ENCODE peak calls at places on chromosome X, in nine cellular contexts. One of them, this sample, is unnamed.

GRCh38 chrX:21606037-21606436 is 52.1 kb downstream of the KLHL34 start:
- DNase-seq in GM12865: no peak
- DNase-seq in germinal center: no peak
- DNase-seq in GM12891: no peak
- DNase-seq in Calu3: no peak
- DNase-seq in fibroblast of the aortic adventitia: no peak
- DNase-seq in KBM-7: no peak
- DNase-seq in CD4-positive, alpha-beta T cell: no peak
- DNase-seq in left ventricle myocardium inferior: no peak
- DNase-seq in this sample: no peak

GRCh38 chrX:141220342-141221008 is 21.8 kb downstream of the SPANXC start:
- DNase-seq in germinal center: no peak
- DNase-seq in fibroblast of the aortic adventitia: peak; percentile 65
- DNase-seq in KBM-7: no peak
- DNase-seq in GM12865: no peak
- DNase-seq in GM12891: no peak
- DNase-seq in left ventricle myocardium inferior: no peak
- DNase-seq in CD4-positive, alpha-beta T cell: no peak
- DNase-seq in Calu3: no peak
- DNase-seq in this sample: no peak

GRCh38 chrX:10199212-10199611 is 42.4 kb downstream of the CLCN4 start:
- DNase-seq in CD4-positive, alpha-beta T cell: no peak
- DNase-seq in GM12865: peak; percentile 20
- DNase-seq in germinal center: peak; percentile 60
- DNase-seq in fibroblast of the aortic adventitia: no peak
- DNase-seq in GM12891: no peak
- DNase-seq in left ventricle myocardium inferior: peak; percentile 29
- DNase-seq in Calu3: no peak
- DNase-seq in KBM-7: peak; percentile 91
- DNase-seq in this sample: no peak

GRCh38 chrX:10636337-10636736 is 16.0 kb upstream of the MID1 start:
- DNase-seq in left ventricle myocardium inferior: no peak
- DNase-seq in germinal center: no peak
- DNase-seq in GM12891: no peak
- DNase-seq in Calu3: peak; percentile 56
- DNase-seq in CD4-positive, alpha-beta T cell: no peak
- DNase-seq in fibroblast of the aortic adventitia: peak; percentile 76
- DNase-seq in GM12865: no peak
- DNase-seq in KBM-7: no peak
- DNase-seq in this sample: no peak

GRCh38 chrX:131577999-131578734 is 34.3 kb downstream of the OR13H1 start:
- DNase-seq in fibroblast of the aortic adventitia: no peak
- DNase-seq in KBM-7: no peak
- DNase-seq in CD4-positive, alpha-beta T cell: no peak
- DNase-seq in left ventricle myocardium inferior: no peak
- DNase-seq in germinal center: no peak
- DNase-seq in GM12891: no peak
- DNase-seq in GM12865: no peak
- DNase-seq in Calu3: no peak
- DNase-seq in this sample: no peak

GRCh38 chrX:22378296-22378695 is 105.6 kb downstream of the CBLL2 start:
- DNase-seq in GM12891: no peak
- DNase-seq in Calu3: no peak
- DNase-seq in left ventricle myocardium inferior: no peak
- DNase-seq in GM12865: no peak
- DNase-seq in KBM-7: no peak
- DNase-seq in fibroblast of the aortic adventitia: peak; percentile 15
- DNase-seq in CD4-positive, alpha-beta T cell: no peak
- DNase-seq in germinal center: no peak
- DNase-seq in this sample: no peak

GRCh38 chrX:489805-490204 is 103.1 kb upstream of the PPP2R3B start:
- DNase-seq in KBM-7: no peak
- DNase-seq in Calu3: no peak
- DNase-seq in CD4-positive, alpha-beta T cell: no peak
- DNase-seq in left ventricle myocardium inferior: no peak
- DNase-seq in germinal center: no peak
- DNase-seq in GM12865: no peak
- DNase-seq in fibroblast of the aortic adventitia: no peak
- DNase-seq in GM12891: no peak
- DNase-seq in this sample: no peak

GRCh38 chrX:39850630-39851152 is 247.1 kb downstream of the BCOR start:
- DNase-seq in Calu3: no peak
- DNase-seq in GM12865: no peak
- DNase-seq in GM12891: no peak
- DNase-seq in left ventricle myocardium inferior: no peak
- DNase-seq in KBM-7: peak; percentile 35
- DNase-seq in fibroblast of the aortic adventitia: peak; percentile 59
- DNase-seq in germinal center: no peak
- DNase-seq in CD4-positive, alpha-beta T cell: peak; percentile 38
- DNase-seq in this sample: peak; percentile 71

GRCh38 chrX:130100180-130100579 is 10.1 kb downstream of the ELF4 start:
- DNase-seq in KBM-7: no peak
- DNase-seq in left ventricle myocardium inferior: peak; percentile 65
- DNase-seq in germinal center: no peak
- DNase-seq in GM12865: no peak
- DNase-seq in Calu3: no peak
- DNase-seq in fibroblast of the aortic adventitia: peak; percentile 97
- DNase-seq in GM12891: no peak
- DNase-seq in CD4-positive, alpha-beta T cell: no peak
- DNase-seq in this sample: no peak

GRCh38 chrX:24498181-24498580 is 33.1 kb downstream of the PDK3 start:
- DNase-seq in Calu3: peak; percentile 25
- DNase-seq in CD4-positive, alpha-beta T cell: peak; percentile 24
- DNase-seq in KBM-7: peak; percentile 39
- DNase-seq in fibroblast of the aortic adventitia: peak; percentile 39
- DNase-seq in GM12865: peak; percentile 52
- DNase-seq in germinal center: no peak
- DNase-seq in GM12891: no peak
- DNase-seq in left ventricle myocardium inferior: no peak
- DNase-seq in this sample: no peak

GRCh38 chrX:104435249-104435648 is 130.8 kb upstream of the IL1RAPL2 start:
- DNase-seq in germinal center: no peak
- DNase-seq in left ventricle myocardium inferior: no peak
- DNase-seq in GM12891: no peak
- DNase-seq in Calu3: no peak
- DNase-seq in fibroblast of the aortic adventitia: no peak
- DNase-seq in GM12865: no peak
- DNase-seq in CD4-positive, alpha-beta T cell: no peak
- DNase-seq in KBM-7: no peak
- DNase-seq in this sample: no peak

GRCh38 chrX:123859409-123859827 is 435 bp upstream of the XIAP start:
- DNase-seq in KBM-7: no peak
- DNase-seq in fibroblast of the aortic adventitia: no peak
- DNase-seq in GM12865: no peak
- DNase-seq in germinal center: no peak
- DNase-seq in left ventricle myocardium inferior: peak; percentile 71
- DNase-seq in Calu3: no peak
- DNase-seq in CD4-positive, alpha-beta T cell: no peak
- DNase-seq in GM12891: no peak
- DNase-seq in this sample: peak; percentile 80

GRCh38 chrX:49761481-49761880 is 65.7 kb upstream of the PAGE1 start:
- DNase-seq in fibroblast of the aortic adventitia: peak; percentile 12
- DNase-seq in Calu3: peak; percentile 6
- DNase-seq in GM12891: no peak
- DNase-seq in left ventricle myocardium inferior: no peak
- DNase-seq in KBM-7: peak; percentile 28
- DNase-seq in CD4-positive, alpha-beta T cell: no peak
- DNase-seq in germinal center: no peak
- DNase-seq in GM12865: peak; percentile 9
- DNase-seq in this sample: no peak

GRCh38 chrX:147848009-147848408 is 63.7 kb upstream of the FMR1 start:
- DNase-seq in fibroblast of the aortic adventitia: no peak
- DNase-seq in GM12891: no peak
- DNase-seq in CD4-positive, alpha-beta T cell: no peak
- DNase-seq in Calu3: peak; percentile 14
- DNase-seq in KBM-7: no peak
- DNase-seq in left ventricle myocardium inferior: no peak
- DNase-seq in GM12865: no peak
- DNase-seq in germinal center: no peak
- DNase-seq in this sample: no peak

GRCh38 chrX:109890910-109891502 is 111.9 kb upstream of the TMEM164 start:
- DNase-seq in Calu3: peak; percentile 62
- DNase-seq in GM12865: peak; percentile 66
- DNase-seq in left ventricle myocardium inferior: peak; percentile 15
- DNase-seq in KBM-7: peak; percentile 79
- DNase-seq in CD4-positive, alpha-beta T cell: peak; percentile 21
- DNase-seq in fibroblast of the aortic adventitia: peak; percentile 74
- DNase-seq in GM12891: no peak
- DNase-seq in germinal center: peak; percentile 47
- DNase-seq in this sample: peak; percentile 31

GRCh38 chrX:46575991-46576392 is 2.4 kb downstream of the CHST7 start:
- DNase-seq in germinal center: no peak
- DNase-seq in Calu3: no peak
- DNase-seq in GM12865: no peak
- DNase-seq in CD4-positive, alpha-beta T cell: no peak
- DNase-seq in KBM-7: peak; percentile 54
- DNase-seq in left ventricle myocardium inferior: peak; percentile 36
- DNase-seq in GM12891: no peak
- DNase-seq in fibroblast of the aortic adventitia: peak; percentile 55
- DNase-seq in this sample: no peak

GRCh38 chrX:85084770-85085393 is 81.2 kb downstream of the APOOL start:
- DNase-seq in KBM-7: peak; percentile 68
- DNase-seq in Calu3: peak; percentile 12
- DNase-seq in GM12891: peak; percentile 7
- DNase-seq in left ventricle myocardium inferior: no peak
- DNase-seq in germinal center: peak; percentile 15
- DNase-seq in fibroblast of the aortic adventitia: peak; percentile 59
- DNase-seq in CD4-positive, alpha-beta T cell: no peak
- DNase-seq in GM12865: peak; percentile 21
- DNase-seq in this sample: peak; percentile 18

GRCh38 chrX:17375361-17375630 is 296 bp downstream of the NHS start:
- DNase-seq in fibroblast of the aortic adventitia: peak; percentile 6
- DNase-seq in GM12865: no peak
- DNase-seq in Calu3: no peak
- DNase-seq in CD4-positive, alpha-beta T cell: no peak
- DNase-seq in GM12891: no peak
- DNase-seq in left ventricle myocardium inferior: no peak
- DNase-seq in KBM-7: no peak
- DNase-seq in germinal center: no peak
- DNase-seq in this sample: no peak

GRCh38 chrX:102745513-102746133 is 25.1 kb downstream of the GPRASP3 start:
- DNase-seq in Calu3: no peak
- DNase-seq in left ventricle myocardium inferior: no peak
- DNase-seq in fibroblast of the aortic adventitia: no peak
- DNase-seq in GM12865: no peak
- DNase-seq in CD4-positive, alpha-beta T cell: no peak
- DNase-seq in germinal center: no peak
- DNase-seq in KBM-7: no peak
- DNase-seq in GM12891: no peak
- DNase-seq in this sample: no peak

GRCh38 chrX:129653181-129653984 is 1.4 kb downstream of the APLN start:
- DNase-seq in KBM-7: no peak
- DNase-seq in CD4-positive, alpha-beta T cell: no peak
- DNase-seq in Calu3: no peak
- DNase-seq in left ventricle myocardium inferior: peak; percentile 48
- DNase-seq in GM12865: no peak
- DNase-seq in fibroblast of the aortic adventitia: no peak
- DNase-seq in GM12891: no peak
- DNase-seq in germinal center: no peak
- DNase-seq in this sample: no peak

GRCh38 chrX:128816919-128817318 is 706.4 kb downstream of the SMARCA1 start:
- DNase-seq in GM12891: no peak
- DNase-seq in left ventricle myocardium inferior: no peak
- DNase-seq in Calu3: no peak
- DNase-seq in KBM-7: peak; percentile 17
- DNase-seq in GM12865: no peak
- DNase-seq in germinal center: no peak
- DNase-seq in fibroblast of the aortic adventitia: no peak
- DNase-seq in CD4-positive, alpha-beta T cell: no peak
- DNase-seq in this sample: no peak

GRCh38 chrX:74452199-74452481 is 30.8 kb downstream of the SLC16A2 start:
- DNase-seq in fibroblast of the aortic adventitia: no peak
- DNase-seq in Calu3: no peak
- DNase-seq in GM12891: no peak
- DNase-seq in germinal center: no peak
- DNase-seq in GM12865: no peak
- DNase-seq in CD4-positive, alpha-beta T cell: no peak
- DNase-seq in KBM-7: no peak
- DNase-seq in left ventricle myocardium inferior: no peak
- DNase-seq in this sample: no peak

GRCh38 chrX:81489987-81490386 is 288.1 kb downstream of the SH3BGRL start:
- DNase-seq in fibroblast of the aortic adventitia: peak; percentile 4
- DNase-seq in Calu3: no peak
- DNase-seq in germinal center: no peak
- DNase-seq in GM12865: no peak
- DNase-seq in left ventricle myocardium inferior: no peak
- DNase-seq in CD4-positive, alpha-beta T cell: no peak
- DNase-seq in GM12891: no peak
- DNase-seq in KBM-7: peak; percentile 38
- DNase-seq in this sample: no peak

GRCh38 chrX:37989304-37989703 is 17.0 kb upstream of the SYTL5 start:
- DNase-seq in KBM-7: peak; percentile 22
- DNase-seq in fibroblast of the aortic adventitia: no peak
- DNase-seq in GM12865: no peak
- DNase-seq in left ventricle myocardium inferior: no peak
- DNase-seq in GM12891: no peak
- DNase-seq in Calu3: no peak
- DNase-seq in CD4-positive, alpha-beta T cell: no peak
- DNase-seq in germinal center: no peak
- DNase-seq in this sample: no peak

GRCh38 chrX:52422884-52423283 is 54.1 kb downstream of the XAGE2 start:
- DNase-seq in fibroblast of the aortic adventitia: peak; percentile 88
- DNase-seq in KBM-7: no peak
- DNase-seq in GM12891: no peak
- DNase-seq in GM12865: no peak
- DNase-seq in Calu3: no peak
- DNase-seq in CD4-positive, alpha-beta T cell: no peak
- DNase-seq in left ventricle myocardium inferior: no peak
- DNase-seq in germinal center: no peak
- DNase-seq in this sample: no peak

GRCh38 chrX:40105016-40105790 is 7.4 kb upstream of the BCOR start:
- DNase-seq in Calu3: peak; percentile 56
- DNase-seq in left ventricle myocardium inferior: peak; percentile 52
- DNase-seq in germinal center: no peak
- DNase-seq in KBM-7: peak; percentile 54
- DNase-seq in fibroblast of the aortic adventitia: no peak
- DNase-seq in CD4-positive, alpha-beta T cell: no peak
- DNase-seq in GM12865: peak; percentile 63
- DNase-seq in GM12891: no peak
- DNase-seq in this sample: peak; percentile 54

GRCh38 chrX:110170029-110170428 is 147.9 kb downstream of the AMMECR1 start:
- DNase-seq in Calu3: no peak
- DNase-seq in fibroblast of the aortic adventitia: no peak
- DNase-seq in GM12865: no peak
- DNase-seq in KBM-7: no peak
- DNase-seq in GM12891: no peak
- DNase-seq in left ventricle myocardium inferior: no peak
- DNase-seq in germinal center: no peak
- DNase-seq in CD4-positive, alpha-beta T cell: no peak
- DNase-seq in this sample: no peak

GRCh38 chrX:149495573-149496071 is 9.5 kb downstream of the IDS start:
- DNase-seq in germinal center: no peak
- DNase-seq in left ventricle myocardium inferior: no peak
- DNase-seq in GM12865: no peak
- DNase-seq in fibroblast of the aortic adventitia: peak; percentile 58
- DNase-seq in Calu3: peak; percentile 49
- DNase-seq in KBM-7: no peak
- DNase-seq in CD4-positive, alpha-beta T cell: no peak
- DNase-seq in GM12891: no peak
- DNase-seq in this sample: no peak

GRCh38 chrX:114626323-114626722 is 42.4 kb downstream of the HTR2C start:
- DNase-seq in GM12865: peak; percentile 9
- DNase-seq in left ventricle myocardium inferior: no peak
- DNase-seq in fibroblast of the aortic adventitia: peak; percentile 50
- DNase-seq in GM12891: no peak
- DNase-seq in Calu3: peak; percentile 10
- DNase-seq in CD4-positive, alpha-beta T cell: no peak
- DNase-seq in germinal center: no peak
- DNase-seq in KBM-7: peak; percentile 18
- DNase-seq in this sample: no peak

GRCh38 chrX:12441376-12442128 is 303.3 kb downstream of the FRMPD4 start:
- DNase-seq in GM12891: no peak
- DNase-seq in Calu3: no peak
- DNase-seq in KBM-7: no peak
- DNase-seq in CD4-positive, alpha-beta T cell: no peak
- DNase-seq in germinal center: no peak
- DNase-seq in GM12865: no peak
- DNase-seq in fibroblast of the aortic adventitia: peak; percentile 92
- DNase-seq in left ventricle myocardium inferior: no peak
- DNase-seq in this sample: no peak

GRCh38 chrX:20378291-20378920 is 111.7 kb upstream of the RPS6KA3 start:
- DNase-seq in KBM-7: no peak
- DNase-seq in CD4-positive, alpha-beta T cell: no peak
- DNase-seq in fibroblast of the aortic adventitia: no peak
- DNase-seq in germinal center: no peak
- DNase-seq in left ventricle myocardium inferior: no peak
- DNase-seq in Calu3: peak; percentile 52
- DNase-seq in GM12891: no peak
- DNase-seq in GM12865: peak; percentile 65
- DNase-seq in this sample: no peak

This sample was measured in DMS 273 treated with DMSO at 0.1 percent for 48 hours.